ENCODE peak calls at places on chromosomes 1 and 21, in six cellular contexts. W is prostate gland, E is cardiac muscle cell, I is tibial nerve, N is dorsolateral prefrontal cortex, V is lower lobe of right lung. A is an unnamed sample. For H3K27me3, the result is how much of the 10 kb centered on the place peaks cover.

GRCh38 chr1:58783090-58783992 is 506 bp downstream of the JUN start:
- DNase-seq in V (peak), E (peak), N (peak), I (peak), W (peak), A (peak)

GRCh38 chr1:47963568-47963973 is 33.6 kb downstream of the TRABD2B start:
- DNase-seq in N (no peak), E (no peak), I (peak), W (peak), V (no peak), A (no peak)

GRCh38 chr1:37502104-37502503 is 12.5 kb downstream of the MEAF6 start:
- DNase-seq in N (no peak), I (no peak), E (no peak), V (no peak), W (no peak), A (no peak)

GRCh38 chr1:178374016-178374415 is 122.7 kb downstream of the CLEC20A start:
- DNase-seq in E (no peak), W (no peak), V (no peak), N (no peak), I (no peak), A (no peak)

GRCh38 chr1:87715052-87715451 is 386.4 kb downstream of the LMO4 start:
- DNase-seq in V (no peak), I (no peak), N (no peak), W (peak), E (no peak), A (no peak)

GRCh38 chr1:224615861-224616760 is at the start of gene CNIH3:
- DNase-seq in V (no peak), N (peak), W (peak), I (no peak), E (peak), A (no peak)

GRCh38 chr1:215156232-215156631 is 73.7 kb downstream of the KCNK2 start:
- DNase-seq in V (no peak), E (peak), W (no peak), I (no peak), N (no peak), A (no peak)

GRCh38 chr1:32240140-32240951 is 6.7 kb upstream of the FAM167B start:
- DNase-seq in E (peak), I (peak), W (peak), N (peak), V (peak), A (peak)

GRCh38 chr1:212070720-212071302 is 35.3 kb downstream of the DTL start:
- DNase-seq in E (peak), I (no peak), V (no peak), W (peak), N (no peak), A (no peak)

GRCh38 chr1:228087771-228088251 is 5.3 kb downstream of the ARF1 start:
- DNase-seq in W (no peak), V (peak), N (peak), I (peak), E (no peak), A (peak)

GRCh38 chr1:30129001-30129408 is 594.4 kb downstream of the MATN1 start:
- DNase-seq in W (no peak), V (no peak), E (peak), I (no peak), N (no peak), A (no peak)

GRCh38 chr1:73914994-73915393 is 283.0 kb downstream of the LRRIQ3 start:
- DNase-seq in N (no peak), W (no peak), E (no peak), I (no peak), V (no peak), A (no peak)

GRCh38 chr1:51519048-51519856 is at the start of gene EPS15:
- DNase-seq in N (peak), V (peak), E (peak), W (peak), I (peak), A (peak)

GRCh38 chr1:39117985-39118384 is 86.5 kb upstream of the MACF1 start:
- DNase-seq in N (no peak), V (no peak), W (no peak), E (peak), I (no peak), A (no peak)

GRCh38 chr1:161069731-161070270 is at the start of gene ARHGAP30:
- DNase-seq in W (no peak), N (peak), E (no peak), I (peak), V (peak), A (peak)

GRCh38 chr1:20829531-20829930 is 42.4 kb upstream of the HP1BP3 start:
- DNase-seq in I (no peak), W (no peak), N (no peak), V (no peak), E (no peak), A (no peak)

GRCh38 chr1:66542811-66543767 is 9.1 kb downstream of the SGIP1 start:
- DNase-seq in N (peak), V (no peak), W (peak), E (peak), I (peak), A (peak)

GRCh38 chr1:167128261-167129227 is 34.7 kb downstream of the STYXL2 start:
- DNase-seq in E (no peak), W (no peak), N (no peak), V (no peak), I (no peak), A (no peak)

GRCh38 chr1:65606426-65606825 is 186.0 kb downstream of the LEPR start:
- DNase-seq in V (no peak), I (no peak), W (no peak), N (no peak), E (no peak), A (no peak)

GRCh38 chr1:43348343-43348808 is 10.4 kb upstream of the CDC20 start:
- DNase-seq in N (no peak), W (no peak), E (no peak), I (no peak), V (no peak), A (no peak)

DNA sequence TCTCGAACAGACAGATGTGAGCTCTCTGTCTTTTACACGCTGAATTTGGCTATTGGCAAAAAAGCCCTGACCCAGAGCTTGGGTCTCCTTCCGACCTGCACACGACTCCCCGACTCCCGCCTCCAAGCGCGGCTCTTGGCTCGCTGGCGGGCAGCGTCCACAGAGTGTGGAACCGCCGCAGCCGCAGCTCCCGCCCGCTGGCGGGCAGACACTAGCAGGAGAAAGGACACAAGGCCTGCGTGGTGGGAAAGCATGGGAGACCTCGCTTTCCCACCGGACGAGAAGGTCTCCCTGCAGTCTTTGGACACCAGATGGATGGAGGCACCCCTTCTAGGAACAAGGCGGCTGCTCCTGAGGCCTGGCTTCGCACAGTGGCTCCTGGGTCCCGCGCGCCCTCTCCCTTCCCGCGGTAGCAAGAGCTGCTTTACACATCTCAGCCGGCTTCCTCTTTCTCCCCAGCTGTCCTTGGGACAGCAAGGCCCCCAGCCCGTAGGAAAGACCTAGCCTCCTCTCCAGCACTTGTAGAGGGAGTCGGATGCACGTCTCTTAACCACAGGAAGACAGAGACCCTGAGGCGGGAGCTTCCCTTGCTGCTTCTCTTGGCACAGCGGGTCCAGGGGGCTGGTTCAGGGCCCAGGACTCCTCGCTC is 92.1 kb downstream of the PRKAB2 start:
- DNase-seq in N (no peak), E (peak), W (no peak), V (no peak), I (no peak), A (no peak)
- H3K4me3 ChIP-seq in N (no peak), E (peak), W (no peak), V (peak), I (peak), A (no peak)

DNA sequence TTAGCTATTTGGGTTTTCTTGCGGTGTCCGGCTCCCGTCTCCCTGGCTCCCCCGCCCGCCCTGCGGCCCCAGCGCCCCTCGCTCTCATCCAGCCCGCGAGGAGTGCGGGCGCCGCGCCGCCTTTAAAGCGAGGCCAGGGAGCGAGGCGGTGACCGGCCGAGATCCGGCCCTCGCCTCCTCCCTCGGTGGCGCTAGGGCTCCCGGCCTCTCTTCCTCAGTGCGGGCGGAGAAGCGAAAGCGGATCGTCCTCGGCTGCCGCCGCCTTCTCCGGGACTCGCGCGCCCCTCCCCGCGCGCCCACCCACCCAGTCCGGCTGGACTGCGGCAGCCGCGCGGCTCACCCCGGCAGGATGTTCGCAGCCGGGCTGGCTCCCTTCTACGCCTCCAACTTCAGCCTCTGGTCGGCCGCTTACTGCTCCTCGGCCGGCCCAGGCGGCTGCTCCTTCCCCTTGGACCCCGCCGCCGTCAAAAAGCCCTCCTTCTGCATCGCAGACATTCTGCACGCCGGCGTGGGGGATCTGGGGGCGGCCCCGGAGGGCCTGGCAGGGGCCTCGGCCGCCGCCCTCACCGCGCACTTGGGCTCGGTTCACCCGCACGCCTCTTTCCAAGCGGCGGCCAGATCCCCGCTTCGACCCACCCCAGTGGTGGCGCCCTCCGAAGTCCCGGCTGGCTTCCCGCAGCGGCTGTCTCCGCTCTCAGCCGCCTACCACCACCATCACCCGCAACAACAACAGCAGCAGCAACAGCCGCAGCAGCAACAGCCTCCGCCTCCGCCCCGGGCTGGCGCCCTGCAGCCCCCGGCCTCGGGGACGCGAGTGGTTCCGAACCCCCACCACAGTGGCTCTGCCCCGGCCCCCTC is 495 bp downstream of the HLX start:
- DNase-seq in I (no peak), N (no peak), E (peak), V (peak), W (no peak), A (peak)
- H3K27me3 ChIP-seq in I (under half), N (under half), E (half or more), V (under half), W (under half), A (under half)

GRCh38 chr1:27321813-27322568 is at the start of gene TMEM222:
- DNase-seq in N (peak), I (peak), V (peak), W (peak), E (peak), A (peak)

GRCh38 chr1:27325286-27325685 is 3.3 kb downstream of the TMEM222 start:
- DNase-seq in E (no peak), W (no peak), V (no peak), N (no peak), I (no peak), A (no peak)

GRCh38 chr1:27318596-27318995 is 3.4 kb upstream of the TMEM222 start:
- DNase-seq in W (no peak), V (no peak), E (peak), N (no peak), I (no peak), A (no peak)

GRCh38 chr1:27318137-27318536 is 3.8 kb upstream of the TMEM222 start:
- DNase-seq in I (no peak), N (no peak), V (no peak), E (no peak), W (no peak), A (no peak)

GRCh38 chr1:27322569-27323116 is 680 bp downstream of the TMEM222 start:
- DNase-seq in V (no peak), N (no peak), E (no peak), W (no peak), I (no peak), A (no peak)
- H3K4me3 ChIP-seq in V (peak), N (peak), E (peak), W (peak), I (peak), A (peak)

GRCh38 chr1:4221107-4221506 is 321.0 kb upstream of the C1orf174 start:
- DNase-seq in N (no peak), V (no peak), W (no peak), E (no peak), I (no peak), A (no peak)
- H3K27me3 ChIP-seq in N (under half), V (under half), W (under half), E (under half), I (under half), A (under half)

DNA sequence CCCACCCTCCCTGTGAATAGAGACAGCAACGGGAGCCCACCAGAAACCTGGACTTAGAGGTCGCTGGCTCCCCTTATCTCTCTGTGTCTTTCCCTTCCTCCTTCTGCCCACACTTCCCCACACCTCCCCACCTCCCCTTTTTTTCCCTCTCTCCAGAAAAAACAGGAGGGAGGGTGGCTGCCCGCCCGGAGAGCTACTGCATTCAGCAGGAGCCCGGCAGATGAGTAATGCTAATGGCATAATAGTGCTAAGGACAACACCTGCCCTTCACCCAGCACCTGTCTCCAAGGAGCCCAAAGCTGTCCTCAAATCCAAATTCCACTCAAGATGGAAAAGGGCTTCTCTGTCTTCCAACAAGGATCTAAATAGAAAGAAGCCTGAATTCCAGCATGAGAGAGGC is 11.4 kb upstream of the PRELP start:
- DNase-seq in W (no peak), I (no peak), E (no peak), N (no peak), V (no peak), A (no peak)
- H3K4me3 ChIP-seq in W (no peak), I (no peak), E (no peak), N (no peak), V (no peak), A (no peak)

GRCh38 chr1:16141573-16142336 is 14.1 kb downstream of the EPHA2 start:
- DNase-seq in I (no peak), E (no peak), V (no peak), W (peak), N (no peak), A (no peak)
- H3K27me3 ChIP-seq in I (under half), E (under half), V (under half), W (under half), N (under half), A (under half)

GRCh38 chr1:59880001-59880400 is 46.6 kb downstream of the CYP2J2 start:
- DNase-seq in N (no peak), E (peak), W (no peak), V (no peak), I (no peak), A (no peak)

GRCh38 chr1:59878370-59878769 is 48.2 kb downstream of the CYP2J2 start:
- DNase-seq in I (no peak), N (no peak), W (no peak), E (no peak), V (no peak), A (no peak)

GRCh38 chr1:59879556-59879955 is 47.0 kb downstream of the CYP2J2 start:
- DNase-seq in I (peak), E (peak), N (peak), V (peak), W (peak), A (no peak)

GRCh38 chr1:59880735-59881134 is 45.8 kb downstream of the CYP2J2 start:
- DNase-seq in V (no peak), N (no peak), I (no peak), W (no peak), E (no peak), A (no peak)

DNA sequence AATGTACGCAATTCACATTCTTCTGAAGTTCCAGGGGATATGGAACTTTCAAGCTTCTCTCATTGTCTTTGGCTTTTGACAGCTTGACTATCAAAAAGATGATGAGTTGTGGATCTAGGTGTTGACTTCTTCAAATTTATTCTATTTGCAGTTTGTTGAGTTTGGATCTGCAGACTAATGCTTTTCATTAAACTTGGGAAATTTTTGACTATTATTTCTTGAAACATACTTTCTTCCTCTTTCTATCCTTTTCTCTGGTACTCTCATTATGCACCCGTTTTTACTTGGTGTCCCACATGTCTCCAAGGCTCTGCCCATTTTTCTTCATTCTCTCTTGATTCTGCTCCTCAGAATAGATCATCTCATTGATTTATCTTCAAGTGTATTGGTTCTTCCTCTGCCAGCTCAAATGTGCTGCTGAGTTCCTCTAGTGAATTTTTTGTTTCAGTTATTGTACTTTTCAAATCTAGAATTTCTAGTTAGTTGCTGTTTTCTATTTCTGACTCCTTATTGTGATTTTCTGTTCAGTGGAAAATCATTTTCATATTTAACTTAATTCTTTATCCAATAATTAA is 49.4 kb downstream of the CYP2J2 start:
- DNase-seq in W (no peak), V (no peak), I (no peak), E (no peak), N (no peak), A (no peak)
- H3K4me3 ChIP-seq in W (no peak), V (no peak), I (no peak), E (no peak), N (no peak), A (no peak)

GRCh38 chr1:180235502-180236239 is 5.6 kb downstream of the LHX4 start:
- DNase-seq in I (no peak), W (no peak), E (no peak), N (no peak), V (no peak), A (no peak)
- H3K27me3 ChIP-seq in I (under half), W (half or more), E (half or more), N (half or more), V (half or more), A (half or more)

GRCh38 chr21:41344146-41344545 is 17.7 kb upstream of the MX2 start:
- DNase-seq in N (no peak), V (no peak), W (no peak), I (no peak), E (no peak), A (peak)
- H3K4me3 ChIP-seq in N (no peak), V (no peak), W (no peak), I (no peak), E (no peak), A (no peak)